ENCODE peak calls at places on chromosomes 13 and 19, in five cellular contexts. Y, B, L, K and Q are unnamed samples.

GRCh38 chr19:33403221-33403972 is 29.9 kb downstream of the CEBPG start:
- DNase-seq in Y (peak; percentile 98), K (no peak), L (no peak), B (peak; percentile 14), Q (no peak)

GRCh38 chr13:87356314-87356713 is 314.9 kb upstream of the SLITRK5 start:
- DNase-seq in L (no peak), K (no peak), B (peak; percentile 3), Y (no peak), Q (no peak)

GRCh38 chr19:17931532-17932191 is 1.2 kb upstream of the CCDC124 start:
- DNase-seq in Y (no peak), K (peak; percentile 80), B (no peak), L (no peak), Q (peak; percentile 15)

GRCh38 chr13:67230774-67231480 is 791 bp upstream of the PCDH9 start:
- DNase-seq in B (peak; percentile 41), Y (peak; percentile 9), K (peak; percentile 7), L (peak; percentile 31), Q (peak; percentile 73)

GRCh38 chr19:36420961-36421748 is 2.7 kb upstream of the ZFP82 start:
- DNase-seq in L (no peak), B (peak; percentile 31), K (no peak), Y (no peak), Q (peak; percentile 33)

GRCh38 chr19:44050740-44051653 is 839 bp upstream of the ZNF223 start:
- DNase-seq in Y (no peak), L (no peak), B (no peak), K (no peak), Q (no peak)

GRCh38 chr19:3184847-3185481 is 766 bp upstream of the NCLN start:
- DNase-seq in B (peak; percentile 86), Y (no peak), L (peak; percentile 28), K (no peak), Q (no peak)

GRCh38 chr13:35552172-35552844 is 75.8 kb upstream of the MAB21L1 start:
- DNase-seq in Y (no peak), B (no peak), K (no peak), L (no peak), Q (peak; percentile 44)

GRCh38 chr13:39530996-39531395 is 72.0 kb downstream of the LHFPL6 start:
- DNase-seq in Y (no peak), B (no peak), L (no peak), K (no peak), Q (no peak)

GRCh38 chr19:40322271-40322610 is 26.0 kb downstream of the C19orf47 start:
- DNase-seq in Y (no peak), K (no peak), B (no peak), L (no peak), Q (no peak)

GRCh38 chr19:7928741-7929701 is 3.1 kb upstream of the CTXN1 start:
- DNase-seq in Y (peak; percentile 53), K (no peak), L (peak; percentile 43), B (peak; percentile 76), Q (peak; percentile 65)

GRCh38 chr13:94712287-94712811 is at the start of gene SOX21:
- DNase-seq in K (no peak), B (no peak), L (no peak), Y (no peak), Q (peak; percentile 23)

GRCh38 chr19:34481861-34482379 is 362 bp downstream of the WTIP start:
- DNase-seq in Y (no peak), B (no peak), K (no peak), L (peak; percentile 57), Q (peak; percentile 24)

GRCh38 chr19:6030214-6030507 is 52.2 kb upstream of the RANBP3 start:
- DNase-seq in B (no peak), L (no peak), Y (no peak), K (no peak), Q (no peak)

GRCh38 chr13:100300708-100301107 is 211.8 kb downstream of the PCCA start:
- DNase-seq in B (no peak), K (no peak), Y (no peak), L (no peak), Q (no peak)

GRCh38 chr19:2034729-2035589 is 16.1 kb downstream of the MKNK2 start:
- DNase-seq in L (no peak), Y (no peak), K (peak; percentile 85), B (peak; percentile 98), Q (no peak)

GRCh38 chr19:3194063-3194702 is 8.5 kb downstream of the NCLN start:
- DNase-seq in B (peak; percentile 91), Y (no peak), L (no peak), K (no peak), Q (no peak)

GRCh38 chr13:92589955-92590354 is 636.7 kb upstream of the GPC6 start:
- DNase-seq in Y (no peak), L (no peak), B (no peak), K (no peak), Q (no peak)

DNA sequence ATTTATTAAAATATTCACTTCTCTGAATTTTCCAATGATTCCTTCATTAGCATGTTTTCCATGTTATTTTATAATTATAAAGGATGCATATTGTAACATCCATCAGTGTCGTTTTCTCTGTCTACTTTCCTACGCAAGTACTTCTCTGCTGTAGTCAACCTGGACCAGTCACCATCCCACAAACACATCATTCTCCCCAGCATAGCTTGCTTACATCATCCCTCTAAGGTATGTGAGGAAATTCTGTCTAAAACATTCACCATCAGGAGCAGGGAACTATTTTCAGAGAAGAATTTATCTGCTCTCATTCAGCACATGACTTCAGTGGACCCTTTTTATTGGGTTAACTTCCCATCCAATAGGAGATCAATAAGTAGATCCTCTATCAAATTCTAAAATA is 806.1 kb upstream of the ARGLU1 start:
- DNase-seq in Y (no peak), L (no peak), K (no peak), B (no peak), Q (no peak)
- TF ChIP-seq JUN in Y (no peak), L (no peak), K (no peak), B (no peak), Q (no peak)

GRCh38 chr13:42170029-42170428 is 101.9 kb upstream of the AKAP11 start:
- DNase-seq in L (no peak), K (peak; percentile 57), B (no peak), Y (no peak), Q (no peak)
- H3K27ac ChIP-seq in L (no peak overlapping the region), K (no peak overlapping the region), B (no peak overlapping the region), Y (no peak overlapping the region), Q (no peak overlapping the region)

GRCh38 chr19:56678205-56678604 is 6.6 kb upstream of the ZNF835 start:
- DNase-seq in L (no peak), K (no peak), Y (no peak), B (no peak), Q (no peak)

GRCh38 chr19:56687036-56687435 is 15.5 kb upstream of the ZNF835 start:
- DNase-seq in L (no peak), K (no peak), Y (no peak), B (no peak), Q (no peak)

GRCh38 chr19:56683119-56683518 is 11.6 kb upstream of the ZNF835 start:
- DNase-seq in L (no peak), K (no peak), Y (no peak), B (no peak), Q (no peak)

DNA sequence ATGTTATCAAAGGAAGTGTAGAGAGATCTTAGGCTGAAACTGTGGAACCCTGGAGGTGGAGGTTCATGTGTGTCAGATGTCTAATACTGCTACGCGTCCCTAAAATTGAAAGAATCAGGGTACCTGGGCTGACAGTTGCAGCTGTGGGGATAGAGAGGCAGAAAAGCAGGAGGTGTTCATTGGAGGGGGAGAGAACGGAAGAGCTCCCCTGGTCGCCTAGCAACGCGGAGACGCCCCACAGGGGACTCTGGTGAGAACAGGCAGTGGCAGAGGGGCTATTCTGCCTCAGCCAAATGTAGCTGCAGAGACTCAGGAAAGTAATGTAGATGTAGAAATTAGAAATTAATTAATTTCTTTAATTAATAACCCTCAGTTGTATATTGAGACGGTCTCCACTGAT is 10.1 kb upstream of the ZNF835 start:
- DNase-seq in K (no peak), Y (no peak), B (no peak), L (no peak), Q (no peak)
- H3K4me1 ChIP-seq in K (no peaks in the 10 kb centered on the region), Y (no peaks in the 10 kb centered on the region), B (no peaks in the 10 kb centered on the region), L (no peaks in the 10 kb centered on the region), Q (no peaks in the 10 kb centered on the region)

GRCh38 chr19:9791552-9792181 is 23.1 kb upstream of the ZNF846 start:
- DNase-seq in K (peak; percentile 93), B (peak; percentile 97), Y (peak; percentile 76), L (peak; percentile 64), Q (peak; percentile 92)

GRCh38 chr19:9792191-9793050 is 23.9 kb upstream of the ZNF846 start:
- DNase-seq in L (peak; percentile 59), B (peak; percentile 94), K (peak; percentile 96), Y (peak; percentile 71), Q (peak; percentile 93)

GRCh38 chr19:9796113-9796773 is 22.6 kb downstream of the FBXL12 start:
- DNase-seq in L (peak; percentile 35), Y (peak; percentile 86), K (peak; percentile 68), B (peak; percentile 91), Q (peak; percentile 94)

GRCh38 chr19:9789066-9789465 is 20.5 kb upstream of the ZNF846 start:
- DNase-seq in L (no peak), B (peak; percentile 68), Y (no peak), K (no peak), Q (no peak)

DNA sequence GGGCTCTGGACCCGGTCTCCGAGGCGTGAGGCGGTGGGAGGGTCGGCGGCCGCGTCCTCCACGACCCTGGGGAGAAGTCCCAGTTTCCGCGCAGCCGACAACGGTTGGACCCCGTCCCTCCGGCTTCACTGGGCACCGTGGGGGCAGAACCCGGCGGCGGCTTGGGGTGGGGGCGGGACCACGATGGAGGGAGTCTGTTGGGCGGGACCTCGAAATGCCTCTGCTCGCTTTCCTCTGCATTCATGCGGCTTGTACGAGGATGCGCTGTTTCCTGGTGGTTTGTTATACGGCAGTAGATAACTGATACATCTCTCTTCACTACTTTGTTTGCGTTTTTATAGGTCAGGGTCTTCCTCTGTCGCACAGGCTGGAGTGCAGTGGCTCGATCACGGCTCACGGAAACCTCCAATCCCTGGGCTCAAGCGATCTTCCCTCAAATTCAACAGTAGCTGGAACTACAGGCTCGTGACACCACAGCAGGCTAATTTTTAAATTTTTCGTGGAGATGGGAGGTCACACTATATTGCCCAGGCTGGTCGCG is 24.6 kb upstream of the ZNF846 start:
- DNase-seq in K (no peak), Y (no peak), B (peak; percentile 61), L (no peak), Q (no peak)
- TF ChIP-seq JUN in K (no peak), Y (no peak), B (no peak), L (no peak), Q (no peak)